ENCODE peak calls at places on chromosomes 2 and 18, in four cellular contexts. Y is esophagus squamous epithelium, V is HFFc6, L is Panc1. F is an unnamed sample.

GRCh38 chr2:159807183-159808037 is 9.4 kb upstream of the CD302 start:
- DNase-seq in L (peak), Y (no peak), V (peak), F (peak)

GRCh38 chr2:240323601-240324291 is 111.7 kb upstream of the GPC1 start:
- DNase-seq in Y (no peak), L (no peak), V (no peak), F (no peak)

GRCh38 chr2:28437918-28438317 is 45.3 kb downstream of the FOSL2 start:
- DNase-seq in V (no peak), Y (no peak), L (no peak), F (no peak)

GRCh38 chr18:36567800-36568199 is 261.0 kb downstream of the TPGS2 start:
- DNase-seq in L (no peak), V (no peak), Y (no peak), F (no peak)

GRCh38 chr2:215178121-215178520 is 39.7 kb upstream of the ABCA12 start:
- DNase-seq in L (no peak), V (no peak), Y (no peak), F (no peak)

GRCh38 chr18:7470503-7470902 is 96.6 kb upstream of the PTPRM start:
- DNase-seq in V (no peak), L (no peak), Y (no peak), F (no peak)

GRCh38 chr2:70887550-70888229 is 48.0 kb upstream of the ATP6V1B1 start:
- DNase-seq in L (no peak), V (no peak), Y (no peak), F (no peak)

GRCh38 chr2:11996618-11997017 is 250.2 kb downstream of the LPIN1 start:
- DNase-seq in V (peak), Y (no peak), L (no peak), F (no peak)

GRCh38 chr18:48059363-48060109 is 129.1 kb upstream of the SMAD2 start:
- DNase-seq in L (no peak), V (no peak), Y (no peak), F (no peak)

GRCh38 chr18:44080054-44080453 is 600.6 kb upstream of the SETBP1 start:
- DNase-seq in Y (no peak), L (no peak), V (no peak), F (no peak)

GRCh38 chr2:196725218-196725617 is 74.3 kb downstream of the GTF3C3 start:
- DNase-seq in L (no peak), Y (no peak), V (peak), F (no peak)

GRCh38 chr2:157592374-157592773 is 36.3 kb downstream of the ACVR1C start:
- DNase-seq in Y (no peak), L (no peak), V (no peak), F (no peak)

F was measured in GDM1.